ENCODE peak calls at places on chromosomes 12 and 14, in ten cellular contexts. K is IMR-90; J is heart right ventricle; F is K562; P is substantia nigra; S is CD8-positive, alpha-beta memory T cell; Q is mesendoderm; N is neuronal stem cell; H is mammary epithelial cell; T is PC-9. D is an unnamed sample.

GRCh38 chr12:128415036-128415560 is 148.1 kb downstream of the TMEM132C start:
- DNase-seq in K (no peak), J (no peak), F (no peak), P (no peak), S (no peak), Q (no peak), N (no peak), H (no peak), T (no peak), D (peak)

GRCh38 chr12:85639834-85640233 is 196.4 kb downstream of the RASSF9 start:
- DNase-seq in K (no peak), J (no peak), F (no peak), P (no peak), S (no peak), Q (no peak), N (no peak), H (no peak), T (no peak), D (no peak)

GRCh38 chr12:66107451-66107915 is 23.1 kb downstream of the LLPH start:
- DNase-seq in K (peak), J (no peak), F (peak), P (no peak), S (peak), Q (peak), N (peak), H (peak), T (peak), D (no peak)

GRCh38 chr12:124053855-124054254 is 80.8 kb downstream of the ZNF664 start:
- DNase-seq in K (peak), J (peak), F (peak), P (peak), S (no peak), Q (peak), N (peak), H (no peak), T (no peak), D (no peak)

GRCh38 chr14:94088516-94088915 is 7.4 kb downstream of the IFI27L1 start:
- DNase-seq in K (peak), J (no peak), F (no peak), P (no peak), S (no peak), Q (no peak), N (no peak), H (no peak), T (no peak), D (no peak)

GRCh38 chr12:27711312-27711682 is 665 bp downstream of the MRPS35 start:
- DNase-seq in K (no peak), J (no peak), F (peak), P (no peak), S (no peak), Q (peak), N (no peak), H (peak), T (no peak), D (no peak)

GRCh38 chr14:105880616-105881015 is 354.2 kb downstream of the TMEM121 start:
- DNase-seq in K (no peak), J (peak), F (no peak), P (no peak), S (peak), Q (no peak), N (no peak), H (no peak), T (no peak), D (peak)

GRCh38 chr12:120235369-120236123 is 30.0 kb downstream of the PXN start:
- DNase-seq in K (no peak), J (no peak), F (no peak), P (no peak), S (no peak), Q (peak), N (no peak), H (no peak), T (no peak), D (no peak)

GRCh38 chr12:115667116-115667515 is 610.4 kb downstream of the MED13L start:
- DNase-seq in K (no peak), J (no peak), F (no peak), P (no peak), S (no peak), Q (no peak), N (no peak), H (no peak), T (no peak), D (no peak)
- H3K27ac ChIP-seq in K (no peak), J (no peak), F (no peak), P (no peak), S (no peak), Q (no peak), N (no peak), H (no peak), T (no peak), D (no peak)

DNA sequence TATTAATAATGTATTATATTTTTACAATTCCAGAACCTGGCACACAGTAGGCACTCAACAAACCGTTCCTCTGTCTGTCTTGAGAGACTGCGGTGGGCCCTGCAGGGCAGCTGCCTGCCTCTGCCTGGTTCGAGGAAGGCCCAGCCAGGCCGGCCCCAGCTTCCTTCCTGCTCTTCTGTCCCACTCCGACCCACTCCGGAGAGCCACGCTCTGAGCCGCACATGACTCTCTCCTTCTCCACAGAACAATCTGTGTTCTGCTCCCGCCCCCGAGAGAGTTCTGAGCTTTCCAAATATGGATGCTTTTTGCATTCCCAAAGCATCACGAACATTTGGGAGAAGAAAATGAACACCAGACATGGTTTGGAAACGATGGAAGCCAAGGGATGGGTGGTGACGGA is 57.3 kb downstream of the TTC7B start:
- DNase-seq in K (peak), J (peak), F (no peak), P (no peak), S (no peak), Q (no peak), N (no peak), H (no peak), T (no peak), D (no peak)
- H3K27ac ChIP-seq in K (no peak), J (peak), F (peak), P (peak), S (peak), Q (no peak), N (no peak), H (peak), T (no peak), D (peak)

GRCh38 chr12:32016680-32017482 is 57.7 kb downstream of the RESF1 start:
- DNase-seq in K (no peak), J (no peak), F (no peak), P (no peak), S (no peak), Q (no peak), N (no peak), H (no peak), T (no peak), D (no peak)

GRCh38 chr12:32025906-32026305 is 66.7 kb downstream of the RESF1 start:
- DNase-seq in K (no peak), J (no peak), F (no peak), P (no peak), S (peak), Q (no peak), N (no peak), H (no peak), T (no peak), D (no peak)

GRCh38 chr12:32024884-32025599 is 65.8 kb downstream of the RESF1 start:
- DNase-seq in K (no peak), J (no peak), F (peak), P (no peak), S (no peak), Q (no peak), N (no peak), H (no peak), T (no peak), D (no peak)

GRCh38 chr12:32021346-32021773 is 62.1 kb downstream of the RESF1 start:
- DNase-seq in K (no peak), J (no peak), F (no peak), P (no peak), S (no peak), Q (no peak), N (no peak), H (no peak), T (no peak), D (no peak)
- H3K27ac ChIP-seq in K (no peak), J (no peak), F (peak), P (no peak), S (no peak), Q (no peak), N (no peak), H (no peak), T (no peak), D (no peak)

DNA sequence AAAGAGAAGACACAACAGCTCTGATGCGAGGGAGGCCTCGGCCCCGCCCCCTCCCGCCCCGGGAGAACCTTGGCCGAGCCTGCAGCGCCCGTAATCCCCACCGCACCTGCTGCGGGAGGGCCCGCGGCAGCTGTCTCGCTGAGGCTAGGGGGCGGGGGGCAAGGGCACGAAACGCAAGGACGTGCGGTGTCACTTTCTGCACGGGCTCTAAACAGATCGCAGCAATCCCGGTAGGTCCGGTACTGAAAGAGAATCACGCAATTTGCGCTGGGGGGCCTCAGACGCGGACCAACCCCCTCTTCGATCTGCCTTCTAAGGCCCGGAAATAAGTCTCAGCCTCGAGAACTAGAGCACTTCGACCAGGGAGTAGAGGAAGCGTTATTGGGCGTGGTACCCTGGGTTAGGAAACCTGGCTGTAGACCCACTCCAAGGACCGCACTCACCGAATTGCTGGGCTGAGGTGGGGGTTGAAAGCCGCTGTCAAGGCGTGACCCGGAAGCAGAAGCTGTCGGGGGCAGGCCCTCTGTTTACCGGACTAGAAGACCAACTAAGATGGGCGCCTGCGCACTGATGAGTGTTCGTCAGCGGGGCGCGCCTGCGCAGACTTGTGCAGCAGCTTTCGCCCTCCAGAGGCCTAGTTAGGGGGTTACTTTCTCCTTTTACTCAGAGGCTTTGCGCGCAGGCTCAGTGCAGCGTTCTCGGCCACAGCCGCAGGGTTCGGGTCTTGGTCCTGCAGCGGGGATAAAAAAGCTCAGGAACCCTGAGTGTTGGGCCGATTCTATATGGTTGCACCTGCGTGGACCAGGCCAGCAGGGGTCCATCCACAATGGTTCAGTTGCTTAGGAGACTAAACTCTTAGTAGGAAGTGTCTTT is at the start of gene ASB8:
- DNase-seq in K (peak), J (peak), F (peak), P (peak), S (peak), Q (peak), N (peak), H (peak), T (peak), D (peak)
- H3K27ac ChIP-seq in K (peak), J (peak), F (peak), P (peak), S (peak), Q (no peak), N (peak), H (peak), T (no peak), D (peak)

GRCh38 chr12:6167327-6168280 is 32.6 kb upstream of the CD9 start:
- DNase-seq in K (peak), J (no peak), F (peak), P (no peak), S (peak), Q (no peak), N (no peak), H (peak), T (peak), D (no peak)

GRCh38 chr12:6169107-6169440 is 31.1 kb upstream of the CD9 start:
- DNase-seq in K (no peak), J (no peak), F (no peak), P (no peak), S (no peak), Q (no peak), N (no peak), H (no peak), T (no peak), D (no peak)

GRCh38 chr12:6165418-6165817 is 34.8 kb upstream of the CD9 start:
- DNase-seq in K (peak), J (no peak), F (no peak), P (no peak), S (no peak), Q (no peak), N (no peak), H (no peak), T (no peak), D (no peak)

GRCh38 chr12:6163554-6164060 is 36.6 kb upstream of the CD9 start:
- DNase-seq in K (no peak), J (no peak), F (no peak), P (no peak), S (no peak), Q (no peak), N (no peak), H (no peak), T (no peak), D (no peak)

GRCh38 chr12:6166808-6167207 is 33.4 kb upstream of the CD9 start:
- DNase-seq in K (no peak), J (no peak), F (no peak), P (no peak), S (no peak), Q (no peak), N (no peak), H (no peak), T (no peak), D (no peak)
- H3K27ac ChIP-seq in K (peak), J (peak), F (peak), P (no peak), S (no peak), Q (no peak), N (no peak), H (peak), T (peak), D (peak)

DNA sequence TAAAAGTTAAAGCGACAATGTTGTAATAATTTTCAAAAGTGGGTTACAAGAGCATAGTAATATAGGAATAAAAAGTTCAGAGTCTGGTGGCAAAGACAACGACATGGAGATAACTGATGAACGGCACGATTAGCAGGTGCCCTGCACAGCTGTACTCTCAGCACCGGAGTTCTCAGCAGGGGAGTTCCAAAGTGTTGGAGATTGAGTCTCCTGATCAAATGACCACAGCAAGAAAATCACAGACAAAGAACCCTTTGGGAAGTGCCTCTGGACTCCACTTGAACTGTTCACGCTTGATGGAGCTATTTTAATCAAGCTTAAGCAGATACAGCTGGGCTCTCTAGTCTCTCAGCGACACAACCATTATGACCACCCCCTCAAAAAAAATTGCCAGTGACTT is 153.1 kb downstream of the ALG10B start:
- DNase-seq in K (no peak), J (no peak), F (no peak), P (no peak), S (no peak), Q (no peak), N (peak), H (no peak), T (no peak), D (no peak)
- H3K27ac ChIP-seq in K (no peak), J (no peak), F (no peak), P (no peak), S (no peak), Q (no peak), N (no peak), H (no peak), T (no peak), D (no peak)

GRCh38 chr14:54629635-54630360 is 62.9 kb downstream of the SAMD4A start:
- DNase-seq in K (no peak), J (no peak), F (no peak), P (no peak), S (no peak), Q (no peak), N (no peak), H (no peak), T (no peak), D (no peak)

GRCh38 chr14:54627718-54628345 is 60.9 kb downstream of the SAMD4A start:
- DNase-seq in K (peak), J (peak), F (no peak), P (no peak), S (no peak), Q (peak), N (no peak), H (no peak), T (no peak), D (no peak)

GRCh38 chr14:54631016-54631415 is 64.1 kb downstream of the SAMD4A start:
- DNase-seq in K (no peak), J (no peak), F (no peak), P (no peak), S (no peak), Q (no peak), N (no peak), H (no peak), T (no peak), D (no peak)

GRCh38 chr14:54627325-54627717 is 60.4 kb downstream of the SAMD4A start:
- DNase-seq in K (no peak), J (no peak), F (no peak), P (no peak), S (no peak), Q (peak), N (no peak), H (no peak), T (no peak), D (no peak)

DNA sequence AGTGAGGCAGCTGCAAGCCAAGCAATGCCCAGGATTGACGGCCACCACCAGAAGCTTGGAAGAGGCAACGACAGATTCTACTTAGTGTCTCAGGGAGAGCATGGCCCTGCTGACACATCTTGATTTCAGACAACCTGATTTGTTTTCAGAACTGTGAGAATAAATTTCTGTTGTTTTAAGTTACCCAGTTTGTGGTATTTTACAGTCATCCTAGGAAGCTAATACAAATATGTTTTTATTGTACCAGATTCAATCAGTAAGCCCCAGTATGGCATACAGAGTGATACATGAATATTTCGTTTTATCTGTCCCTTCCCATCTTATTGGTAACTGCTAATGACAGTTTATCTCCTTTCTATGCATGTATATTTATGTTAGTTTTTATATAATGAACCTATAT is 62.3 kb downstream of the SAMD4A start:
- DNase-seq in K (no peak), J (no peak), F (no peak), P (no peak), S (no peak), Q (no peak), N (no peak), H (no peak), T (no peak), D (no peak)
- H3K27ac ChIP-seq in K (no peak), J (peak), F (no peak), P (no peak), S (no peak), Q (no peak), N (no peak), H (no peak), T (no peak), D (peak)

DNA sequence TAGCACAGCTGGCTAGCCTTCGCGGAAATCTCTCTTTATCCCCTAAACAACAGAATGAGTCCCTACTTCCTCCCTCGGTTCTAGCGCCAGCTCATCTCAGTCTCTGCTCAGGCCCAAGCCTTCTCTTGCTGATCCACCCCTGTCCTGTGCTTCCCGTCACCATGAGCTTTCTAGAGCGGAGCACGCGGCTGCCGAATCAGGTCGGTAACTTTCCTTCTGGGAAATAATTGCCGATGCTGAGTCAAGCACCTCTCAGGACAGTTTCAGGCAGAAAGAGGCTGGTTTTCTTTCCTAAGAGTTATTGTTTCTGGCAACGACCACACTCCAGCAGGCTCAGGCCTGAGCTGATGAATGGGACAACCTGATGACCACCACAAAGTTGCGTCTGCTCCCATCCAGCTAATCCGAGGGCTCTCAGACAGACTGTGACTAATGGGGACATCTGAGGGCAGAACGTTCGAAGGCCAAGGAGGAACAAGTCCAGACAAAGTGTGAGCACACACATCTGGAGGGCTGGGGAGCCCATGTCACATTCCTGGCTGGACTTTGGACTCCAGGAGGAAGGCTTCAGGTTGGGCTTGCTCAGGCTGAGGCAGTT is 13.6 kb upstream of the GPR68 start:
- DNase-seq in K (peak), J (no peak), F (no peak), P (no peak), S (no peak), Q (no peak), N (no peak), H (peak), T (no peak), D (no peak)
- H3K27ac ChIP-seq in K (no peak), J (no peak), F (no peak), P (no peak), S (no peak), Q (no peak), N (no peak), H (no peak), T (no peak), D (no peak)

DNA sequence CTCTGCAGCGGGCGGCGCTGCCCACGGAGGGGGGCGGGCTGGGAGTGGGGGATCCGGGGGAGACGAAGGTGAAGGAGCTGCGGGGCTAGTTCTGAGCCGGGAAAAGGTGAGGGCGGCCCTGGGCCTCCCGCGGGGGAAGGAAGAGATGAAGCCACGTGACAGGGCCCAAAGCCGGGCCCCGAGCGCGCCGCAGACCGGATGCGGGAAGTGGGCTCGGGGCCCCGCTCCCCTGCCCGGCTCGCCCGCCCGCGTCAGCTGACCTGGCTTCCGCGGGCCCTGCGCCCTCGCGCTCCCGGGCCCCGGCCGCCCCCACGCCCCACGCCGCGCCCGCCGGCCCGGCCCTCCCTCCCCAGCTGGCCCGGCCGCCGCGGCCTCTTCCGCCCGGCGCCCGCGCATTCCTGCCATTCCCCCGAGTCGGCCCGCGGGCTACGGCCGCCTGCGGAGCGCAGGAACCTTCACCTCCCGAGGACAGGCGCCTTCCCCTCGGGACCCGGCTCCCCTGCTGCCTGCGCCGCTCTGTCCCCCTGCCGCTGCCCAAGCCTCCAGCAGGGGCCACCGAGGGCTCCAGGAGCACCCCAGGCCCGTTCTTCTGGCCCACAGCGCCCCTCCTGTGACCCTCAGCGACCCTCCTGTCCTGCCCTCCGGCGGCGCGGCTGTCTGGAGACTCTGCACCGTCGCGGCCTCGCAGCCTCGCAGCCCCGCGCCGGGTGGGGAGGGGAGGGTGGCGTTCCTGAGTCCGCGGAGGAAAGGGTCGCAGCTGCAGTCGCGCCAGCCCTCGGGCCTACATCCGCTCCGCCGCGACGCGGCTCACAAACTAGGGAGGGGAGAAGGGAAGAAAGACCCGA is 20.4 kb downstream of the NINJ2 start:
- DNase-seq in K (peak), J (peak), F (peak), P (no peak), S (peak), Q (peak), N (peak), H (peak), T (peak), D (no peak)
- H3K27ac ChIP-seq in K (peak), J (peak), F (peak), P (peak), S (peak), Q (peak), N (no peak), H (no peak), T (peak), D (peak)